ENCODE peak calls at places on chromosome 4, in eight cellular contexts. H is Right ventricle myocardium inferior, F is HuH-7.5, T is NCI-H1930, J is tibial nerve, R is KG1, D is nucleus accumbens, K is endothelial cell. N is an unnamed sample.

GRCh38 chr4:7938513-7939376 is 916 bp downstream of the AFAP1 start:
- DNase-seq in D (no peak), R (no peak), T (no peak), K (peak), J (no peak), F (no peak), H (no peak), N (no peak)

GRCh38 chr4:139208404-139208945 is 31.5 kb upstream of the ELF2 start:
- DNase-seq in D (no peak), J (no peak), H (no peak), F (no peak), R (no peak), T (no peak), K (no peak), N (no peak)

GRCh38 chr4:96352051-96352517 is 512.2 kb downstream of the PDHA2 start:
- DNase-seq in T (no peak), F (no peak), K (peak), R (no peak), J (no peak), H (no peak), D (no peak), N (no peak)

GRCh38 chr4:5808081-5808741 is 84.7 kb downstream of the CRMP1 start:
- DNase-seq in R (no peak), J (no peak), D (no peak), T (no peak), F (no peak), K (no peak), H (no peak), N (no peak)

GRCh38 chr4:118776166-118776954 is 59.6 kb downstream of the SEC24D start:
- DNase-seq in H (no peak), R (no peak), J (no peak), K (no peak), F (no peak), T (no peak), D (no peak), N (no peak)

GRCh38 chr4:172809319-172809718 is 359.3 kb upstream of the GALNT7 start:
- DNase-seq in H (no peak), K (no peak), T (no peak), R (no peak), D (no peak), F (no peak), J (no peak), N (no peak)

GRCh38 chr4:182297659-182298058 is 54.5 kb downstream of the TENM3 start:
- DNase-seq in K (no peak), H (no peak), D (no peak), J (no peak), F (no peak), R (no peak), T (no peak), N (no peak)

GRCh38 chr4:48761286-48761685 is 18.8 kb downstream of the FRYL start:
- DNase-seq in H (no peak), D (no peak), K (no peak), R (no peak), F (no peak), T (no peak), J (no peak), N (no peak)

GRCh38 chr4:147854154-147854553 is 122.3 kb downstream of the ARHGAP10 start:
- DNase-seq in F (no peak), R (no peak), H (no peak), K (no peak), J (no peak), T (no peak), D (no peak), N (no peak)